ENCODE peak calls at places on chromosomes 16 and 17, in nine cellular contexts. A is tibial nerve; F is cardiac muscle cell; T is OCI-LY7; G is CD8-positive, alpha-beta T cell; C is astrocyte; O is CD4-positive, alpha-beta memory T cell; H is NT2/D1; J is PC-3. Q is an unnamed sample. For H3K4me1, the result is how much of the 10 kb centered on the place peaks cover.

GRCh38 chr16:89873109-89873821 is at the start of gene TCF25:
- DNase-seq in J (peak), O (peak), T (peak), A (peak), G (peak), F (peak), H (peak), C (peak), Q (peak)

GRCh38 chr17:78962345-78962983 is 17.3 kb downstream of the LGALS3BP start:
- DNase-seq in C (no peak), G (no peak), F (no peak), T (no peak), O (no peak), H (no peak), A (no peak), J (peak), Q (no peak)

GRCh38 chr17:45413498-45413923 is 19.2 kb downstream of the ARHGAP27 start:
- DNase-seq in G (no peak), A (no peak), J (no peak), C (no peak), H (no peak), F (no peak), T (no peak), O (no peak), Q (no peak)

GRCh38 chr16:3101841-3102470 is 2.9 kb upstream of the ZSCAN10 start:
- DNase-seq in J (no peak), H (peak), C (no peak), T (peak), O (no peak), F (no peak), A (no peak), G (no peak), Q (no peak)

GRCh38 chr17:18246880-18247612 is 11.5 kb downstream of the FLII start:
- DNase-seq in A (peak), J (peak), G (no peak), C (no peak), F (peak), H (no peak), T (peak), O (peak), Q (peak)

GRCh38 chr17:10205549-10206185 is 7.3 kb upstream of the GAS7 start:
- DNase-seq in F (no peak), C (no peak), J (no peak), T (no peak), A (no peak), G (no peak), O (no peak), H (no peak), Q (no peak)

GRCh38 chr17:30514895-30515596 is 37.8 kb downstream of the GOSR1 start:
- DNase-seq in J (no peak), A (no peak), H (no peak), G (no peak), F (no peak), T (no peak), C (no peak), O (no peak), Q (no peak)

GRCh38 chr17:59796138-59796537 is 88.7 kb downstream of the VMP1 start:
- DNase-seq in T (no peak), O (no peak), J (no peak), H (no peak), A (no peak), F (no peak), C (no peak), G (no peak), Q (no peak)

GRCh38 chr16:11087691-11088431 is 143.5 kb downstream of the CLEC16A start:
- DNase-seq in G (peak), T (peak), A (no peak), J (no peak), H (no peak), O (peak), F (no peak), C (peak), Q (no peak)

GRCh38 chr16:8931864-8932263 is 31.8 kb downstream of the USP7 start:
- DNase-seq in J (peak), G (peak), A (no peak), H (peak), F (peak), C (peak), O (peak), T (peak), Q (peak)

GRCh38 chr17:76969598-76970172 is 101.5 kb downstream of the MGAT5B start:
- DNase-seq in G (no peak), O (no peak), H (no peak), F (peak), J (peak), C (peak), T (peak), A (no peak), Q (no peak)

GRCh38 chr17:75133001-75133400 is 1.5 kb upstream of the NT5C start:
- DNase-seq in F (no peak), O (no peak), G (no peak), J (peak), T (no peak), A (no peak), C (no peak), H (no peak), Q (no peak)

GRCh38 chr17:34139996-34140395 is 115.1 kb upstream of the CCL2 start:
- DNase-seq in A (no peak), T (no peak), J (no peak), G (no peak), O (no peak), H (no peak), F (no peak), C (no peak), Q (no peak)

GRCh38 chr16:1691956-1692355 is 13.9 kb downstream of the JPT2 start:
- DNase-seq in F (no peak), O (no peak), A (no peak), C (peak), H (no peak), J (peak), G (no peak), T (no peak), Q (no peak)

GRCh38 chr16:30844671-30845449 is 49.0 kb downstream of the BCL7C start:
- DNase-seq in A (peak), T (peak), O (peak), H (peak), C (peak), J (peak), F (peak), G (peak), Q (peak)

GRCh38 chr17:17119533-17119932 is 77.3 kb downstream of the MPRIP start:
- DNase-seq in A (no peak), G (peak), C (peak), T (peak), H (no peak), O (peak), J (peak), F (no peak), Q (no peak)

GRCh38 chr17:34763727-34764665 is 184.6 kb downstream of the TMEM132E start:
- DNase-seq in A (no peak), J (peak), G (no peak), T (no peak), O (no peak), C (no peak), F (no peak), H (no peak), Q (no peak)

GRCh38 chr16:3004319-3004718 is 8.4 kb upstream of the CLDN9 start:
- DNase-seq in J (no peak), G (no peak), H (no peak), C (no peak), F (peak), T (no peak), O (no peak), A (no peak), Q (no peak)

GRCh38 chr17:37065486-37066321 is 117.0 kb downstream of the AATF start:
- DNase-seq in G (no peak), F (no peak), J (no peak), O (no peak), A (no peak), C (no peak), H (no peak), T (no peak), Q (no peak)

DNA sequence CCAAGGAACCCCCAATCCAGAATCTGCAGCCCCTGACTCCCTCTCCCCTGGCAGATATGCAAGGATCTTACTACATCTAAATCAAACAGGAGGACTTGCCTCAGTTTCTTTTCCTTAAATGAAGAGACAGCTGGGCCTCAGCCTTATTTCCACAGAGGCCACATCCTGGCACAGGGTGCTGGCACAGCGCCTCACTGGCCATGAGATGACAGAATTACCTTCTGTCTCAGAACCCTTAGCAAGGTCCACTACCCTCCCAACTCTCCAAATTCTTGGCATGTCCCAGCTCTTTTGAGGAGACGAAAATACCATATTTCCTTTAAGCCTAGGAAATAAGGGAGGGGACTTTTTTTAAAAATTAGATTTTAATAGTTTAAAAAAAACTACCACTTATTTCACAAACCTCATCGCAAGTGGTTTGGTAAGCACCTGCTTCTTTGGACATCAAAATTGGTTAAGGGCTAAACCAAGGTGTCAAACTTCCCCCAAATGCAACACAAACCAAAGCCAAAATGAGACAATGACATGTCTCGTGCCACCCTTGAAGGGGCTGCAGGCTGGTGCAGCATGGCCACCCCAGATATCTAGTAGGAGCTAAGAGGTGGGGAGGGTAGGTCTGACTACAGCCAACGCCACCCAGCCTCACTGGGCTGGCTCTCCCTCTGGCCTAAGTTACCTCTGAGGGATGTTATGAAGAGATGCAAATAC is 25.3 kb downstream of the FAM117A start:
- DNase-seq in G (no peak), O (no peak), T (no peak), C (no peak), F (no peak), A (no peak), H (no peak), J (no peak), Q (no peak)
- H3K4me1 ChIP-seq in G (half or more), O (half or more), T (half or more), C (under half), F (half or more), A (under half), H (under half), J (under half), Q (under half)

DNA sequence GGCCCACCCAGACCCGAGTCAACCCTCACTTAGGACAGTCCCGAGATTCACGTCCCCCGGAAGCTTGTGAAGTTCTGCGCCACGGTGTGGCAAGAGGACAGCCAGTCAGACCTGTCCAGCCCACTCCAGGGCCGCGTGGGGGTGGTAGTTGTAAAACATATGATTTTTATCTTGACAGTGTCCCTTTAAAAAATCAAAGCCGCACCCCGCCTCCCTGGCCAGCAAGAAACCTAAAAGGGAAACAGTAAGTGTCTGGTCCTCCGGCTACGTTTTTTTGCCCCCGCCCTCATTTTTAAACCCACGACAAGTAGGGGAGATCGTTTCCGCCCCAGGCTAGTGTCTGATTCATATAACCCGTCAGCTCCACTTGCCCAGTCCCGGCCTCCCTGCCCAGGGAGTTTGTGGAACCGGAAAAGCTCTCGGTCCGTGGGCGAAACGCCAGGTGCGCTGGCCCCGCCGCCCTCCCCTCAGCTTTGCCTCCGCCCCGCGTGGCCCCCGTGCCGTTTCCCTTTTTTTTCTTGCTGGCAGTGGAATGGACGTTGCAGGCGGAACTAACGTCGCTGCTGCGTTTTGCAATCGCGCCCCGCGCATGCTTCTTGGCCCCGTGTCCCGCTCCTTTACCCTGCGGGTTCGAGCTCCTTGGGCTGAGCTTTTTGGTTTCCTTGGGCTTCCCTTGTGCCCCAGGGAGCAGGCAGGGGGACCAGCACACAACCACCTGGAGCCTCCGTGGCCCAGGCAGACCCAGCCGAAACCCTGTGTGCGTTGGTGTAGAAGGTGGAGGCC is 13.3 kb upstream of the NUDT16L1 start:
- DNase-seq in J (peak), O (no peak), C (peak), F (no peak), H (no peak), G (no peak), T (no peak), A (peak), Q (peak)
- H3K4me1 ChIP-seq in J (under half), O (under half), C (under half), F (under half), H (under half), G (half or more), T (under half), A (under half), Q (under half)

GRCh38 chr16:15973460-15973859 is 24.0 kb downstream of the ABCC1 start:
- DNase-seq in T (no peak), A (no peak), C (no peak), F (no peak), J (peak), H (no peak), O (no peak), G (no peak), Q (no peak)

GRCh38 chr16:15972046-15972868 is 22.8 kb downstream of the ABCC1 start:
- DNase-seq in G (no peak), O (no peak), T (no peak), H (no peak), J (peak), F (no peak), C (peak), A (no peak), Q (no peak)

GRCh38 chr16:15975172-15975571 is 25.8 kb downstream of the ABCC1 start:
- DNase-seq in F (no peak), G (no peak), J (no peak), C (no peak), O (no peak), A (no peak), T (no peak), H (no peak), Q (no peak)

GRCh38 chr16:15976225-15976812 is 26.9 kb downstream of the ABCC1 start:
- DNase-seq in J (no peak), G (no peak), T (no peak), F (no peak), C (no peak), H (no peak), O (no peak), A (no peak), Q (no peak)

GRCh38 chr16:15973997-15974396 is 24.6 kb downstream of the ABCC1 start:
- DNase-seq in A (no peak), J (no peak), O (no peak), T (no peak), G (no peak), H (no peak), C (no peak), F (no peak), Q (no peak)
- H3K4me1 ChIP-seq in A (under half), J (under half), O (under half), T (under half), G (under half), H (under half), C (under half), F (under half), Q (under half)

GRCh38 chr16:13134843-13135242 is 233.4 kb downstream of the SHISA9 start:
- DNase-seq in T (no peak), G (no peak), A (no peak), H (no peak), C (no peak), J (no peak), O (no peak), F (no peak), Q (no peak)
- H3K4me1 ChIP-seq in T (under half), G (under half), A (under half), H (under half), C (under half), J (under half), O (under half), F (under half), Q (under half)

GRCh38 chr16:68455631-68456030 is 7.3 kb upstream of the SMPD3 start:
- DNase-seq in A (no peak), C (no peak), H (no peak), O (no peak), T (no peak), F (no peak), J (no peak), G (no peak), Q (no peak)

GRCh38 chr16:68450741-68451140 is 2.4 kb upstream of the SMPD3 start:
- DNase-seq in G (no peak), F (no peak), C (no peak), A (no peak), H (no peak), J (peak), O (no peak), T (no peak), Q (no peak)

GRCh38 chr16:68452176-68452575 is 3.9 kb upstream of the SMPD3 start:
- DNase-seq in G (no peak), O (no peak), A (no peak), H (no peak), C (no peak), T (no peak), J (peak), F (no peak), Q (no peak)

GRCh38 chr16:68451656-68452055 is 3.3 kb upstream of the SMPD3 start:
- DNase-seq in H (no peak), G (no peak), F (no peak), C (no peak), T (no peak), O (no peak), J (no peak), A (no peak), Q (no peak)

DNA sequence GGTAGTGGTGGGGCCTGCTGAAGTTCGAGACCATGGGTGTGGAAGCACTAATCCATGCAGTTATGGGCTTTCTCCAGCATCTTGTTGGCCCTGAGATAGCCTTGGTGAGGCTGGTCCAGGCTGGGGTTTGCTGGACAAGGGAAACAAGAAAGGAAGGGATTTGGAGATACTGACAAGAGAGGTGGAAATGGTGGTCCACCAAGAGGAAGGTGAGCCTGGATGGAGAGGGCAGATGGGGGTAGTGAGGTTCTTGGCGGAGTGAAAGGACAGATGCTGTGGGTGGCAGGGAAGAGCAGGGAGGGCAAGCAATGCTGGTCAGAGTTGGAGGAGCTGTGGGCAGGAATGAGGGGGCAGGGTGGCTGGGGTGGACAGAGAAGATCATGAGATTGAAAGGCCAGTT is 5.5 kb upstream of the SMPD3 start:
- DNase-seq in J (no peak), G (no peak), O (no peak), C (no peak), H (no peak), F (no peak), A (no peak), T (no peak), Q (no peak)
- H3K4me1 ChIP-seq in J (under half), G (under half), O (under half), C (under half), H (under half), F (under half), A (under half), T (under half), Q (under half)

DNA sequence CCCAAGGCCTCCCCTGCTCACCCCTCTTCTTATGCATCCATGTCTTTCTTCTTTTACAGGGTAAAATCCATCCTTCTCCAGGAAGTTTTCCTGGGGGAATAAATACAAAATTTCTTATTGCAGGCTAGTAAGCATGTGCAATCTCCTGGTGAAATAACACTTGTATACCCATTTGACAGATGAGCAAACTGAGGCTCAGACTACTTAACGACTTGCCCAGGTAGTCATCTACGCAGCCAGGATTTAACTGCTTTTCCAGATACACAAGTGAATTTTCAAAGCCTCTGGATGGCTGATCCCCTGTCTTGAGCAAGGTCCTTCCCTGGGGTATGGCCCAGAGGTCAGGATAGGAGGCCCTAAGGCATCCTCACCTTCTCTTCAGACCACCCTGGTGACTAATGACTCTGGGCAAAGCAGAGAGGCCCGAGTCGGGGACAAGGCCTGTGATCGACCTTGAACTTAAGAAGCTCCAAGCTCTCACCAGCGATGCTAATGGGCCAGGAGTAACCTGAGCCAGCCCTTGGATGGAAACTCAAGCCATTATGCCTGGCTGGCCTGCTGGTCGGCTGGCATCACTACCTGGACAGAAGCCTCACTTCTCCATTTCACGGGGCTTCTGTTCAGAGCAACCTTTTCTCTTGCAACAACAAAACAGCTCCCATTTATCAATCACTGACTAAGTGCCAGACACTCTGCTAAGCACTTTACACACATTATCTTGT is 33.1 kb downstream of the ZNF423 start:
- DNase-seq in T (no peak), H (no peak), A (no peak), O (no peak), C (no peak), G (no peak), F (peak), J (no peak), Q (no peak)
- H3K4me1 ChIP-seq in T (under half), H (under half), A (under half), O (under half), C (under half), G (under half), F (under half), J (under half), Q (under half)

Q was measured in uterus.